ENCODE peak calls at places on chromosomes 12 and 14, in nine cellular contexts. One of them, this sample, is unnamed.

GRCh38 chr14:21093018-21093417 is 5.4 kb downstream of the ZNF219 start:
- DNase-seq in adrenal gland: no peak
- DNase-seq in fibroblast of lung: no peak
- DNase-seq in esophagus squamous epithelium: no peak
- DNase-seq in GM23338: no peak
- DNase-seq in coronary artery: no peak
- DNase-seq in brain microvascular endothelial cell: no peak
- DNase-seq in fibroblast of mammary gland: no peak
- DNase-seq in heart left ventricle: peak
- DNase-seq in this sample: no peak

GRCh38 chr12:52924764-52925716 is 20.2 kb upstream of the KRT8 start:
- DNase-seq in GM23338: no peak
- DNase-seq in adrenal gland: peak
- DNase-seq in coronary artery: no peak
- DNase-seq in fibroblast of lung: peak
- DNase-seq in heart left ventricle: no peak
- DNase-seq in brain microvascular endothelial cell: peak
- DNase-seq in esophagus squamous epithelium: no peak
- DNase-seq in fibroblast of mammary gland: peak
- DNase-seq in this sample: peak

GRCh38 chr12:7994731-7995205 is 37.7 kb upstream of the FOXJ2 start:
- DNase-seq in brain microvascular endothelial cell: peak
- DNase-seq in coronary artery: no peak
- DNase-seq in heart left ventricle: no peak
- DNase-seq in esophagus squamous epithelium: no peak
- DNase-seq in fibroblast of lung: peak
- DNase-seq in fibroblast of mammary gland: peak
- DNase-seq in GM23338: peak
- DNase-seq in adrenal gland: no peak
- DNase-seq in this sample: peak

GRCh38 chr12:46770501-46771183 is 55.2 kb downstream of the SLC38A4 start:
- DNase-seq in coronary artery: no peak
- DNase-seq in fibroblast of lung: peak
- DNase-seq in brain microvascular endothelial cell: peak
- DNase-seq in heart left ventricle: no peak
- DNase-seq in adrenal gland: peak
- DNase-seq in fibroblast of mammary gland: peak
- DNase-seq in esophagus squamous epithelium: no peak
- DNase-seq in GM23338: peak
- DNase-seq in this sample: peak

GRCh38 chr12:80815351-80815750 is 98.6 kb downstream of the MYF5 start:
- DNase-seq in brain microvascular endothelial cell: no peak
- DNase-seq in fibroblast of lung: peak
- DNase-seq in GM23338: no peak
- DNase-seq in fibroblast of mammary gland: no peak
- DNase-seq in heart left ventricle: no peak
- DNase-seq in adrenal gland: no peak
- DNase-seq in esophagus squamous epithelium: no peak
- DNase-seq in coronary artery: no peak
- DNase-seq in this sample: no peak

GRCh38 chr14:32044454-32044853 is 32.6 kb upstream of the ARHGAP5 start:
- DNase-seq in fibroblast of mammary gland: no peak
- DNase-seq in GM23338: no peak
- DNase-seq in brain microvascular endothelial cell: no peak
- DNase-seq in heart left ventricle: no peak
- DNase-seq in coronary artery: no peak
- DNase-seq in adrenal gland: no peak
- DNase-seq in esophagus squamous epithelium: no peak
- DNase-seq in fibroblast of lung: no peak
- DNase-seq in this sample: no peak

GRCh38 chr12:6347367-6348338 is 5.8 kb upstream of the TNFRSF1A start:
- DNase-seq in adrenal gland: peak
- DNase-seq in heart left ventricle: no peak
- DNase-seq in fibroblast of lung: peak
- DNase-seq in coronary artery: peak
- DNase-seq in brain microvascular endothelial cell: no peak
- DNase-seq in esophagus squamous epithelium: no peak
- DNase-seq in GM23338: no peak
- DNase-seq in fibroblast of mammary gland: peak
- DNase-seq in this sample: peak

GRCh38 chr12:132175496-132176357 is 31.5 kb downstream of the NOC4L start:
- DNase-seq in fibroblast of lung: no peak
- DNase-seq in esophagus squamous epithelium: no peak
- DNase-seq in GM23338: no peak
- DNase-seq in heart left ventricle: peak
- DNase-seq in fibroblast of mammary gland: no peak
- DNase-seq in brain microvascular endothelial cell: no peak
- DNase-seq in adrenal gland: no peak
- DNase-seq in coronary artery: no peak
- DNase-seq in this sample: no peak

GRCh38 chr12:24307716-24308335 is 358.4 kb upstream of the SOX5 start:
- DNase-seq in esophagus squamous epithelium: no peak
- DNase-seq in GM23338: no peak
- DNase-seq in coronary artery: no peak
- DNase-seq in fibroblast of mammary gland: no peak
- DNase-seq in adrenal gland: no peak
- DNase-seq in heart left ventricle: no peak
- DNase-seq in fibroblast of lung: no peak
- DNase-seq in brain microvascular endothelial cell: no peak
- DNase-seq in this sample: no peak

GRCh38 chr12:13941258-13942249 is 39.8 kb downstream of the GRIN2B start:
- DNase-seq in esophagus squamous epithelium: no peak
- DNase-seq in adrenal gland: peak
- DNase-seq in fibroblast of lung: peak
- DNase-seq in heart left ventricle: no peak
- DNase-seq in fibroblast of mammary gland: peak
- DNase-seq in brain microvascular endothelial cell: peak
- DNase-seq in coronary artery: no peak
- DNase-seq in GM23338: peak
- DNase-seq in this sample: peak

GRCh38 chr14:101956179-101956885 is 8.0 kb upstream of the DYNC1H1 start:
- DNase-seq in GM23338: no peak
- DNase-seq in coronary artery: no peak
- DNase-seq in brain microvascular endothelial cell: no peak
- DNase-seq in fibroblast of lung: no peak
- DNase-seq in fibroblast of mammary gland: no peak
- DNase-seq in esophagus squamous epithelium: no peak
- DNase-seq in heart left ventricle: no peak
- DNase-seq in adrenal gland: no peak
- DNase-seq in this sample: no peak

GRCh38 chr12:113485330-113485729 is 13.7 kb upstream of the LHX5 start:
- DNase-seq in fibroblast of lung: no peak
- DNase-seq in brain microvascular endothelial cell: no peak
- DNase-seq in GM23338: peak
- DNase-seq in esophagus squamous epithelium: no peak
- DNase-seq in heart left ventricle: no peak
- DNase-seq in coronary artery: no peak
- DNase-seq in adrenal gland: no peak
- DNase-seq in fibroblast of mammary gland: no peak
- DNase-seq in this sample: no peak

GRCh38 chr12:115941362-115941761 is 336.1 kb downstream of the MED13L start:
- DNase-seq in GM23338: no peak
- DNase-seq in adrenal gland: no peak
- DNase-seq in fibroblast of mammary gland: peak
- DNase-seq in esophagus squamous epithelium: no peak
- DNase-seq in coronary artery: no peak
- DNase-seq in fibroblast of lung: peak
- DNase-seq in heart left ventricle: no peak
- DNase-seq in brain microvascular endothelial cell: peak
- DNase-seq in this sample: peak

GRCh38 chr12:69900720-69901131 is 75.7 kb downstream of the MYRFL start:
- DNase-seq in esophagus squamous epithelium: peak
- DNase-seq in brain microvascular endothelial cell: peak
- DNase-seq in GM23338: peak
- DNase-seq in fibroblast of lung: peak
- DNase-seq in fibroblast of mammary gland: peak
- DNase-seq in heart left ventricle: no peak
- DNase-seq in coronary artery: no peak
- DNase-seq in adrenal gland: peak
- DNase-seq in this sample: peak

GRCh38 chr12:7017870-7018349 is 366 bp downstream of the LPCAT3 start:
- DNase-seq in heart left ventricle: no peak
- DNase-seq in GM23338: no peak
- DNase-seq in fibroblast of mammary gland: no peak
- DNase-seq in brain microvascular endothelial cell: peak
- DNase-seq in adrenal gland: peak
- DNase-seq in coronary artery: no peak
- DNase-seq in esophagus squamous epithelium: no peak
- DNase-seq in fibroblast of lung: no peak
- DNase-seq in this sample: no peak

GRCh38 chr12:96210376-96211055 is 16.3 kb downstream of the ELK3 start:
- DNase-seq in coronary artery: peak
- DNase-seq in adrenal gland: no peak
- DNase-seq in brain microvascular endothelial cell: no peak
- DNase-seq in fibroblast of lung: no peak
- DNase-seq in esophagus squamous epithelium: no peak
- DNase-seq in heart left ventricle: no peak
- DNase-seq in GM23338: no peak
- DNase-seq in fibroblast of mammary gland: no peak
- DNase-seq in this sample: no peak

GRCh38 chr14:99544971-99545370 is 59.0 kb downstream of the CCDC85C start:
- DNase-seq in brain microvascular endothelial cell: no peak
- DNase-seq in esophagus squamous epithelium: no peak
- DNase-seq in heart left ventricle: no peak
- DNase-seq in GM23338: no peak
- DNase-seq in fibroblast of lung: no peak
- DNase-seq in fibroblast of mammary gland: no peak
- DNase-seq in coronary artery: no peak
- DNase-seq in adrenal gland: no peak
- DNase-seq in this sample: no peak

GRCh38 chr12:68222336-68222735 is 3.3 kb downstream of the IL26 start:
- DNase-seq in heart left ventricle: no peak
- DNase-seq in esophagus squamous epithelium: no peak
- DNase-seq in adrenal gland: no peak
- DNase-seq in fibroblast of lung: peak
- DNase-seq in brain microvascular endothelial cell: no peak
- DNase-seq in coronary artery: no peak
- DNase-seq in fibroblast of mammary gland: peak
- DNase-seq in GM23338: peak
- DNase-seq in this sample: peak

GRCh38 chr14:77023001-77023996 is 5.2 kb downstream of the IRF2BPL start:
- DNase-seq in coronary artery: no peak
- DNase-seq in fibroblast of lung: peak
- DNase-seq in esophagus squamous epithelium: no peak
- DNase-seq in brain microvascular endothelial cell: no peak
- DNase-seq in fibroblast of mammary gland: no peak
- DNase-seq in heart left ventricle: no peak
- DNase-seq in adrenal gland: peak
- DNase-seq in GM23338: peak
- DNase-seq in this sample: peak
- H3K4me3 ChIP-seq in coronary artery: peak
- H3K4me3 ChIP-seq in fibroblast of lung: peak
- H3K4me3 ChIP-seq in esophagus squamous epithelium: peak
- H3K4me3 ChIP-seq in brain microvascular endothelial cell: peak
- H3K4me3 ChIP-seq in fibroblast of mammary gland: no peak
- H3K4me3 ChIP-seq in heart left ventricle: peak
- H3K4me3 ChIP-seq in adrenal gland: no peak
- H3K4me3 ChIP-seq in GM23338: peak
- H3K4me3 ChIP-seq in this sample: peak

GRCh38 chr12:57850924-57851323 is 4.4 kb upstream of the CTDSP2 start:
- DNase-seq in adrenal gland: no peak
- DNase-seq in brain microvascular endothelial cell: no peak
- DNase-seq in esophagus squamous epithelium: no peak
- DNase-seq in fibroblast of lung: no peak
- DNase-seq in coronary artery: no peak
- DNase-seq in GM23338: peak
- DNase-seq in heart left ventricle: no peak
- DNase-seq in fibroblast of mammary gland: no peak
- DNase-seq in this sample: no peak
- TF ChIP-seq CTCF in adrenal gland: peak
- TF ChIP-seq CTCF in brain microvascular endothelial cell: peak
- TF ChIP-seq CTCF in esophagus squamous epithelium: no peak
- TF ChIP-seq CTCF in fibroblast of lung: no peak
- TF ChIP-seq CTCF in coronary artery: no peak
- TF ChIP-seq CTCF in GM23338: no peak
- TF ChIP-seq CTCF in heart left ventricle: no peak
- TF ChIP-seq CTCF in fibroblast of mammary gland: no peak
- TF ChIP-seq CTCF in this sample: no peak

GRCh38 chr14:100573009-100573756 is 14.0 kb downstream of the BEGAIN start:
- DNase-seq in coronary artery: no peak
- DNase-seq in heart left ventricle: no peak
- DNase-seq in brain microvascular endothelial cell: no peak
- DNase-seq in fibroblast of mammary gland: no peak
- DNase-seq in adrenal gland: no peak
- DNase-seq in fibroblast of lung: no peak
- DNase-seq in GM23338: peak
- DNase-seq in esophagus squamous epithelium: no peak
- DNase-seq in this sample: no peak
- H3K4me3 ChIP-seq in coronary artery: no peak
- H3K4me3 ChIP-seq in heart left ventricle: no peak
- H3K4me3 ChIP-seq in brain microvascular endothelial cell: no peak
- H3K4me3 ChIP-seq in fibroblast of mammary gland: no peak
- H3K4me3 ChIP-seq in adrenal gland: no peak
- H3K4me3 ChIP-seq in fibroblast of lung: no peak
- H3K4me3 ChIP-seq in GM23338: peak
- H3K4me3 ChIP-seq in esophagus squamous epithelium: no peak
- H3K4me3 ChIP-seq in this sample: no peak

GRCh38 chr12:104505095-104505819 is 48.5 kb downstream of the CHST11 start:
- DNase-seq in fibroblast of lung: no peak
- DNase-seq in brain microvascular endothelial cell: no peak
- DNase-seq in esophagus squamous epithelium: no peak
- DNase-seq in GM23338: no peak
- DNase-seq in heart left ventricle: no peak
- DNase-seq in adrenal gland: no peak
- DNase-seq in fibroblast of mammary gland: no peak
- DNase-seq in coronary artery: no peak
- DNase-seq in this sample: no peak

GRCh38 chr12:104501641-104502040 is 44.9 kb downstream of the CHST11 start:
- DNase-seq in GM23338: no peak
- DNase-seq in coronary artery: no peak
- DNase-seq in heart left ventricle: no peak
- DNase-seq in fibroblast of mammary gland: no peak
- DNase-seq in brain microvascular endothelial cell: no peak
- DNase-seq in esophagus squamous epithelium: no peak
- DNase-seq in fibroblast of lung: no peak
- DNase-seq in adrenal gland: no peak
- DNase-seq in this sample: no peak

GRCh38 chr12:104502662-104503061 is 45.9 kb downstream of the CHST11 start:
- DNase-seq in fibroblast of mammary gland: no peak
- DNase-seq in coronary artery: no peak
- DNase-seq in fibroblast of lung: no peak
- DNase-seq in adrenal gland: no peak
- DNase-seq in esophagus squamous epithelium: no peak
- DNase-seq in brain microvascular endothelial cell: no peak
- DNase-seq in heart left ventricle: no peak
- DNase-seq in GM23338: no peak
- DNase-seq in this sample: no peak

GRCh38 chr12:104504151-104504550 is 47.4 kb downstream of the CHST11 start:
- DNase-seq in esophagus squamous epithelium: no peak
- DNase-seq in fibroblast of lung: no peak
- DNase-seq in brain microvascular endothelial cell: no peak
- DNase-seq in GM23338: no peak
- DNase-seq in fibroblast of mammary gland: no peak
- DNase-seq in adrenal gland: no peak
- DNase-seq in coronary artery: no peak
- DNase-seq in heart left ventricle: no peak
- DNase-seq in this sample: no peak

DNA sequence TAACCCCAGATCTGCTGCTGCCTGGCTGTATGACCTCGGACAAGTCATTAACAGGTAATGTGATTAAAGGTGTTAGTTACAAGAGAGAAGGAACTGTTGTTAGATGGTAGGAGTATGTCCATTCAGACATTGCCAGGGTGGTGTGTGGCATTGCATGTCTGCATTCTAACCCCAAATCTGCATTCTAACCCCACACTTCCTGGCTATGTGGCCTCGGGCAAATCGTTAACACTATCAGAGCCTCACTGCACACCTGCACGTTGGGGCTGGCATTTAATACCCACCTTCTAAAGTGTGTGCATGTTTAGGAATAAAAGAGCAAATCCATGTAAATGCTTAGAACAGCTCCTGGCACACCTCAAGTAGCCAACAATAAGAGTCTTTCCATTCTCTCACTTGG is 46.4 kb downstream of the CHST11 start:
- DNase-seq in GM23338: no peak
- DNase-seq in coronary artery: no peak
- DNase-seq in heart left ventricle: no peak
- DNase-seq in fibroblast of lung: no peak
- DNase-seq in brain microvascular endothelial cell: no peak
- DNase-seq in adrenal gland: no peak
- DNase-seq in esophagus squamous epithelium: no peak
- DNase-seq in fibroblast of mammary gland: no peak
- DNase-seq in this sample: no peak
- TF ChIP-seq CTCF in GM23338: no peak
- TF ChIP-seq CTCF in coronary artery: no peak
- TF ChIP-seq CTCF in heart left ventricle: no peak
- TF ChIP-seq CTCF in fibroblast of lung: no peak
- TF ChIP-seq CTCF in brain microvascular endothelial cell: no peak
- TF ChIP-seq CTCF in adrenal gland: no peak
- TF ChIP-seq CTCF in esophagus squamous epithelium: no peak
- TF ChIP-seq CTCF in fibroblast of mammary gland: no peak
- TF ChIP-seq CTCF in this sample: no peak